ENCODE peak calls at places on chromosome 3, in eight cellular contexts. L is upper lobe of right lung; K is activated naive CD8-positive, alpha-beta T cell treated with anti-CD3 and anti-CD28 coated beads, Interleukin-2, amount 50 U/mL, for 24 hours; X is fibroblast of lung; A is adipocyte; U is activated CD4-positive, alpha-beta T cell treated with anti-CD3 and anti-CD28 coated beads, Interleukin-2, amount 10 ng/mL, durations not matched to agents 7 days and 5 days; Q is mesenchymal stem cell; S is stimulated activated CD4-positive, alpha-beta T cell treated with anti-CD3 and anti-CD28 coated beads, Interleukin-2, amount 100 ng/mL, for 24 hours. Y is an unnamed sample.

GRCh38 chr3:36373084-36373483 is 7.2 kb upstream of the STAC start:
- DNase-seq in L (no peak), K (no peak), X (peak), A (peak), U (no peak), Q (peak), S (no peak), Y (peak)

GRCh38 chr3:139319428-139320402 is 24.1 kb upstream of the MRPS22 start:
- DNase-seq in L (no peak), K (no peak), X (no peak), A (no peak), U (no peak), Q (no peak), S (no peak), Y (no peak)

GRCh38 chr3:8767667-8768363 is 1.6 kb downstream of the OXTR start:
- DNase-seq in L (no peak), K (peak), X (peak), A (peak), U (peak), Q (no peak), S (no peak), Y (no peak)

GRCh38 chr3:101381809-101382208 is 61.4 kb upstream of the IMPG2 start:
- DNase-seq in L (no peak), K (no peak), X (peak), A (peak), U (no peak), Q (peak), S (no peak), Y (peak)

GRCh38 chr3:30795176-30795575 is 99.3 kb downstream of the GADL1 start:
- DNase-seq in L (no peak), K (no peak), X (peak), A (no peak), U (no peak), Q (no peak), S (no peak), Y (peak)

GRCh38 chr3:88030200-88030599 is 28.6 kb downstream of the CGGBP1 start:
- DNase-seq in L (no peak), K (no peak), X (no peak), A (no peak), U (no peak), Q (no peak), S (no peak), Y (no peak)

GRCh38 chr3:29183346-29184087 is 97.4 kb upstream of the RBMS3 start:
- DNase-seq in L (no peak), K (peak), X (peak), A (peak), U (no peak), Q (peak), S (peak), Y (peak)

GRCh38 chr3:194224937-194225422 is 89.0 kb downstream of the HES1 start:
- DNase-seq in L (no peak), K (no peak), X (no peak), A (no peak), U (no peak), Q (no peak), S (no peak), Y (no peak)

GRCh38 chr3:171026584-171027293 is at the start of gene SLC2A2:
- DNase-seq in L (no peak), K (no peak), X (no peak), A (no peak), U (no peak), Q (no peak), S (no peak), Y (no peak)

GRCh38 chr3:104460477-104461406 is 906.0 kb upstream of the ALCAM start:
- DNase-seq in L (no peak), K (no peak), X (peak), A (peak), U (no peak), Q (peak), S (no peak), Y (peak)

GRCh38 chr3:101722394-101723173 is 1.8 kb upstream of the CEP97 start:
- DNase-seq in L (no peak), K (no peak), X (no peak), A (no peak), U (peak), Q (no peak), S (no peak), Y (no peak)

GRCh38 chr3:15527031-15527459 is 5.5 kb upstream of the COLQ start:
- DNase-seq in L (no peak), K (no peak), X (peak), A (no peak), U (no peak), Q (peak), S (no peak), Y (no peak)

GRCh38 chr3:122774564-122774963 is 19.1 kb downstream of the HSPBAP1 start:
- DNase-seq in L (no peak), K (no peak), X (peak), A (peak), U (no peak), Q (peak), S (no peak), Y (no peak)

GRCh38 chr3:72797773-72798543 is 50.3 kb downstream of the SHQ1 start:
- DNase-seq in L (no peak), K (no peak), X (peak), A (no peak), U (no peak), Q (peak), S (no peak), Y (peak)

GRCh38 chr3:171309906-171310359 is 150.3 kb downstream of the TNIK start:
- DNase-seq in L (no peak), K (no peak), X (peak), A (peak), U (no peak), Q (peak), S (no peak), Y (peak)

GRCh38 chr3:48273594-48274211 is 32.8 kb downstream of the ZNF589 start:
- DNase-seq in L (no peak), K (peak), X (peak), A (peak), U (peak), Q (peak), S (peak), Y (peak)

GRCh38 chr3:66602237-66602636 is 101.4 kb upstream of the LRIG1 start:
- DNase-seq in L (no peak), K (no peak), X (peak), A (no peak), U (no peak), Q (no peak), S (no peak), Y (no peak)

GRCh38 chr3:125231895-125232294 is 19.3 kb upstream of the SLC12A8 start:
- DNase-seq in L (no peak), K (no peak), X (peak), A (peak), U (no peak), Q (peak), S (no peak), Y (peak)

GRCh38 chr3:178226094-178226493 is 310.1 kb upstream of the KCNMB2 start:
- DNase-seq in L (no peak), K (no peak), X (no peak), A (no peak), U (no peak), Q (no peak), S (no peak), Y (no peak)

GRCh38 chr3:85255954-85256353 is 297.2 kb downstream of the CADM2 start:
- DNase-seq in L (no peak), K (no peak), X (no peak), A (no peak), U (no peak), Q (no peak), S (no peak), Y (no peak)

GRCh38 chr3:16380421-16380820 is 115.4 kb downstream of the OXNAD1 start:
- DNase-seq in L (no peak), K (no peak), X (no peak), A (no peak), U (no peak), Q (no peak), S (no peak), Y (no peak)

GRCh38 chr3:57971975-57972374 is 36.2 kb upstream of the FLNB start:
- DNase-seq in L (no peak), K (no peak), X (no peak), A (no peak), U (no peak), Q (no peak), S (no peak), Y (no peak)

GRCh38 chr3:38560284-38560683 is 64.1 kb downstream of the EXOG start:
- DNase-seq in L (peak), K (no peak), X (no peak), A (no peak), U (no peak), Q (no peak), S (no peak), Y (no peak)

GRCh38 chr3:196471551-196471950 is 32.0 kb downstream of the RNF168 start:
- DNase-seq in L (no peak), K (no peak), X (peak), A (peak), U (no peak), Q (peak), S (no peak), Y (peak)

GRCh38 chr3:98022978-98023820 is 11.9 kb downstream of the GABRR3 start:
- DNase-seq in L (peak), K (peak), X (peak), A (peak), U (peak), Q (peak), S (peak), Y (peak)

GRCh38 chr3:177263615-177264365 is 66.5 kb upstream of the TBL1XR1 start:
- DNase-seq in L (no peak), K (no peak), X (peak), A (peak), U (no peak), Q (peak), S (no peak), Y (no peak)

GRCh38 chr3:39000008-39000450 is 51.7 kb downstream of the SCN11A start:
- DNase-seq in L (no peak), K (no peak), X (peak), A (peak), U (no peak), Q (peak), S (no peak), Y (peak)

GRCh38 chr3:186886202-186886820 is 43.8 kb downstream of the ADIPOQ start:
- DNase-seq in L (no peak), K (no peak), X (no peak), A (no peak), U (no peak), Q (no peak), S (no peak), Y (no peak)

GRCh38 chr3:81728766-81729544 is 32.5 kb downstream of the GBE1 start:
- DNase-seq in L (no peak), K (no peak), X (peak), A (peak), U (no peak), Q (peak), S (no peak), Y (peak)

GRCh38 chr3:116607205-116607604 is 102.4 kb upstream of the TUSC7 start:
- DNase-seq in L (peak), K (no peak), X (no peak), A (no peak), U (no peak), Q (no peak), S (no peak), Y (no peak)

GRCh38 chr3:41881233-41881821 is 80.6 kb downstream of the ULK4 start:
- DNase-seq in L (no peak), K (no peak), X (peak), A (peak), U (peak), Q (peak), S (no peak), Y (peak)

GRCh38 chr3:139302084-139302800 is 41.6 kb upstream of the MRPS22 start:
- DNase-seq in L (no peak), K (no peak), X (peak), A (peak), U (peak), Q (peak), S (no peak), Y (peak)

GRCh38 chr3:4995500-4996053 is 16.3 kb downstream of the BHLHE40 start:
- DNase-seq in L (no peak), K (no peak), X (peak), A (no peak), U (no peak), Q (peak), S (peak), Y (no peak)

GRCh38 chr3:163261056-163261455 is 1764.4 kb downstream of the OTOL1 start:
- DNase-seq in L (no peak), K (no peak), X (no peak), A (no peak), U (no peak), Q (no peak), S (no peak), Y (no peak)

GRCh38 chr3:187798531-187799520 is 53.6 kb upstream of the BCL6 start:
- DNase-seq in L (no peak), K (no peak), X (no peak), A (no peak), U (peak), Q (no peak), S (no peak), Y (no peak)

GRCh38 chr3:51718547-51719412 is 11.9 kb downstream of the GRM2 start:
- DNase-seq in L (peak), K (peak), X (peak), A (peak), U (peak), Q (peak), S (peak), Y (peak)

GRCh38 chr3:16207031-16207430 is 32.6 kb downstream of the GALNT15 start:
- DNase-seq in L (no peak), K (no peak), X (peak), A (no peak), U (no peak), Q (no peak), S (no peak), Y (no peak)

GRCh38 chr3:171824824-171825221 is 14.5 kb upstream of the PLD1 start:
- DNase-seq in L (no peak), K (no peak), X (peak), A (no peak), U (no peak), Q (peak), S (no peak), Y (no peak)

GRCh38 chr3:15514663-15515357 is 6.7 kb downstream of the COLQ start:
- DNase-seq in L (no peak), K (no peak), X (no peak), A (peak), U (no peak), Q (no peak), S (no peak), Y (no peak)

Y was measured in AG08395.